ENCODE peak calls at places on chromosomes 13 and 19, in eight cellular contexts. L is NAMALWA; U is brain microvascular endothelial cell; J is cardiac fibroblast; O is lung; I is aorta; M is activated T-helper 1 cell treated with anti-CD3 and anti-CD28 coated beads, Interleukin-2, amount 50 U/mL, for 16 hours; W is smooth muscle cell of the brain vasculature. C is an unnamed sample.

GRCh38 chr13:97435794-97436193 is 1.8 kb downstream of the RAP2A start:
- DNase-seq in L (peak; percentile 51), U (no peak), J (peak; percentile 44), O (no peak), I (no peak), M (no peak), W (no peak), C (no peak)

GRCh38 chr19:40217027-40217810 is 965 bp downstream of the TTC9B start:
- DNase-seq in L (no peak), U (no peak), J (no peak), O (peak; percentile 38), I (no peak), M (no peak), W (no peak), C (no peak)

GRCh38 chr19:35882074-35882832 is 13.9 kb downstream of the APLP1 start:
- DNase-seq in L (peak; percentile 90), U (peak; percentile 76), J (peak; percentile 89), O (no peak), I (no peak), M (no peak), W (peak; percentile 37), C (peak; percentile 42)

GRCh38 chr19:4014541-4015491 is 7.3 kb downstream of the PIAS4 start:
- DNase-seq in L (peak; percentile 39), U (no peak), J (no peak), O (no peak), I (no peak), M (no peak), W (no peak), C (no peak)

GRCh38 chr13:21354721-21355120 is 104.4 kb downstream of the ZDHHC20 start:
- DNase-seq in L (no peak), U (no peak), J (no peak), O (no peak), I (no peak), M (no peak), W (no peak), C (no peak)

GRCh38 chr13:86020350-86021002 is 221.3 kb upstream of the SLITRK6 start:
- DNase-seq in L (no peak), U (peak; percentile 20), J (peak; percentile 2), O (no peak), I (no peak), M (no peak), W (peak; percentile 17), C (peak; percentile 46)

GRCh38 chr13:43611631-43612416 is 174.9 kb downstream of the ENOX1 start:
- DNase-seq in L (no peak), U (no peak), J (no peak), O (no peak), I (no peak), M (no peak), W (no peak), C (no peak)

GRCh38 chr19:51139299-51140018 is 2.6 kb upstream of the SIGLEC7 start:
- DNase-seq in L (no peak), U (no peak), J (no peak), O (no peak), I (no peak), M (no peak), W (no peak), C (no peak)

GRCh38 chr13:107466326-107466725 is 749.0 kb downstream of the LIG4 start:
- DNase-seq in L (no peak), U (peak; percentile 68), J (peak; percentile 21), O (no peak), I (no peak), M (no peak), W (no peak), C (peak; percentile 88)

GRCh38 chr19:19403373-19403901 is 2.0 kb upstream of the GATAD2A start:
- DNase-seq in L (no peak), U (peak; percentile 11), J (peak; percentile 65), O (no peak), I (no peak), M (no peak), W (no peak), C (peak; percentile 22)

GRCh38 chr19:45351401-45351952 is 10.9 kb downstream of the KLC3 start:
- DNase-seq in L (no peak), U (no peak), J (no peak), O (no peak), I (no peak), M (no peak), W (no peak), C (no peak)

GRCh38 chr13:23695711-23696512 is 125.7 kb downstream of the TNFRSF19 start:
- DNase-seq in L (no peak), U (no peak), J (no peak), O (no peak), I (no peak), M (peak; percentile 23), W (no peak), C (no peak)

GRCh38 chr13:41054212-41054877 is 7.0 kb upstream of the WBP4 start:
- DNase-seq in L (peak; percentile 92), U (peak; percentile 38), J (peak; percentile 72), O (no peak), I (no peak), M (no peak), W (no peak), C (peak; percentile 9)

GRCh38 chr19:19538077-19538764 is at the start of gene CILP2:
- DNase-seq in L (no peak), U (no peak), J (no peak), O (no peak), I (peak; percentile 86), M (peak; percentile 30), W (no peak), C (no peak)

GRCh38 chr13:96238861-96239260 is 149.0 kb downstream of the HS6ST3 start:
- DNase-seq in L (no peak), U (no peak), J (peak; percentile 15), O (no peak), I (no peak), M (no peak), W (no peak), C (no peak)

GRCh38 chr19:15432018-15432494 is 13.3 kb upstream of the AKAP8L start:
- DNase-seq in L (peak; percentile 40), U (no peak), J (no peak), O (no peak), I (no peak), M (no peak), W (no peak), C (no peak)

C was measured in NCI-H226.